ENCODE peak calls at places on chromosomes 6 and 20, in seven cellular contexts. O is neural progenitor cell, P is neuronal stem cell, H is adipocyte, S is astrocyte, I is endothelial cell of umbilical vein, U is mesendoderm. E is an unnamed sample.

GRCh38 chr20:34843421-34843820 is 18.0 kb upstream of the NCOA6 start:
- DNase-seq in O (no peak), P (no peak), H (no peak), S (no peak), I (no peak), U (no peak), E (no peak)

GRCh38 chr6:12420626-12421025 is 130.5 kb downstream of the EDN1 start:
- DNase-seq in O (peak; percentile 82), P (peak; percentile 11), H (peak; percentile 61), S (peak; percentile 79), I (no peak), U (no peak), E (no peak)

GRCh38 chr6:14857501-14857900 is 388.4 kb upstream of the JARID2 start:
- DNase-seq in O (no peak), P (no peak), H (no peak), S (no peak), I (no peak), U (no peak), E (no peak)

GRCh38 chr20:20076297-20077065 is 24.1 kb downstream of the CFAP61 start:
- DNase-seq in O (no peak), P (no peak), H (peak; percentile 36), S (peak; percentile 36), I (no peak), U (no peak), E (no peak)

GRCh38 chr20:61763740-61764400 is 301.8 kb downstream of the TAF4 start:
- DNase-seq in O (no peak), P (no peak), H (no peak), S (no peak), I (no peak), U (no peak), E (no peak)

GRCh38 chr6:139776051-139776450 is 401.6 kb upstream of the CITED2 start:
- DNase-seq in O (peak; percentile 79), P (peak; percentile 40), H (no peak), S (no peak), I (peak; percentile 29), U (peak; percentile 39), E (no peak)

GRCh38 chr6:4664117-4664626 is 112.0 kb upstream of the CDYL start:
- DNase-seq in O (no peak), P (no peak), H (peak; percentile 19), S (peak; percentile 91), I (no peak), U (no peak), E (no peak)

GRCh38 chr20:41142914-41143313 is 5.6 kb downstream of the PLCG1 start:
- DNase-seq in O (no peak), P (no peak), H (no peak), S (no peak), I (no peak), U (no peak), E (no peak)

GRCh38 chr6:42220754-42221153 is 3.1 kb upstream of the MRPS10 start:
- DNase-seq in O (no peak), P (no peak), H (no peak), S (no peak), I (no peak), U (no peak), E (no peak)

GRCh38 chr6:110532401-110532800 is 56.0 kb upstream of the SLC22A16 start:
- DNase-seq in O (no peak), P (no peak), H (no peak), S (no peak), I (no peak), U (no peak), E (no peak)

GRCh38 chr20:14178952-14179351 is 158.5 kb downstream of the FLRT3 start:
- DNase-seq in O (no peak), P (no peak), H (no peak), S (no peak), I (no peak), U (no peak), E (no peak)

GRCh38 chr6:41199427-41200246 is 1.3 kb downstream of the TREML2 start:
- DNase-seq in O (no peak), P (no peak), H (no peak), S (no peak), I (no peak), U (no peak), E (no peak)

GRCh38 chr6:111997863-111998191 is 56.1 kb upstream of the CCN6 start:
- DNase-seq in O (no peak), P (no peak), H (no peak), S (no peak), I (no peak), U (no peak), E (no peak)

GRCh38 chr20:61251529-61252393 is at the start of gene CDH4:
- DNase-seq in O (peak; percentile 84), P (no peak), H (peak; percentile 23), S (no peak), I (no peak), U (peak; percentile 42), E (no peak)

GRCh38 chr6:15473741-15474161 is 189.1 kb downstream of the DTNBP1 start:
- DNase-seq in O (no peak), P (no peak), H (peak; percentile 48), S (peak; percentile 86), I (peak; percentile 62), U (no peak), E (no peak)

GRCh38 chr6:29447670-29448069 is 8.6 kb downstream of the OR10C1 start:
- DNase-seq in O (peak; percentile 54), P (peak; percentile 47), H (peak; percentile 56), S (no peak), I (no peak), U (peak; percentile 89), E (no peak)

GRCh38 chr6:108862479-108863191 is 14.4 kb downstream of the ARMC2 start:
- DNase-seq in O (no peak), P (no peak), H (no peak), S (no peak), I (no peak), U (no peak), E (no peak)

GRCh38 chr6:134379086-134379485 is 61.2 kb upstream of the SGK1 start:
- DNase-seq in O (no peak), P (no peak), H (no peak), S (no peak), I (no peak), U (peak; percentile 82), E (no peak)

GRCh38 chr6:165647041-165647440 is 16.0 kb downstream of the PDE10A start:
- DNase-seq in O (no peak), P (no peak), H (no peak), S (no peak), I (no peak), U (no peak), E (no peak)

GRCh38 chr6:165652766-165653165 is 10.3 kb downstream of the PDE10A start:
- DNase-seq in O (no peak), P (no peak), H (no peak), S (no peak), I (no peak), U (no peak), E (no peak)

GRCh38 chr6:165649152-165649551 is 13.9 kb downstream of the PDE10A start:
- DNase-seq in O (no peak), P (no peak), H (no peak), S (no peak), I (no peak), U (no peak), E (no peak)

GRCh38 chr6:165646484-165646883 is 16.6 kb downstream of the PDE10A start:
- DNase-seq in O (no peak), P (no peak), H (no peak), S (no peak), I (no peak), U (no peak), E (no peak)

DNA sequence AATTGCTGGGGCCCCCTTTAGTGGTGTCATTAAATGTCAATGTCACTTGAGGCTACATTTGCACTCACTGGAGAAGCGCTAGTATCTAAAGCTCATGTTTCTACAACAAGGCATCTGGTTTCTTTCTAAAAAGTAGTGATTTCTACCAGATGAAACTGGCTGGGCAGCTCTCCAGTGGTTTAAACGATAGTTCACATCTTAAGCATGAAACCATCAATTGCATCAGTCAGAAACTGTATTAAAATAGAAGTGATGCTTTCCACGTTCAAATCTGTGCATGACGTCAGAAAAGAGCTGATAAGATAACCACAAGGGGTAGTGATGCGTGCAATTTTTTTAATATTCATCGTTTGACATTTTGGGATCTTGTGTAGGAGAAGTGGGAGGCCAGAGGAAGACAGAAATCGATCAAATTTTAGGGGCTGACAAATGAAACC is 13.3 kb downstream of the PDE10A start:
- DNase-seq in O (no peak), P (no peak), H (peak; percentile 4), S (peak; percentile 11), I (no peak), U (no peak), E (no peak)
- H3K9ac ChIP-seq in O (no peak overlapping the region), P (no peak overlapping the region), H (no peak overlapping the region), S (no peak overlapping the region), I (no peak overlapping the region), U (no peak overlapping the region), E (no peak overlapping the region)

DNA sequence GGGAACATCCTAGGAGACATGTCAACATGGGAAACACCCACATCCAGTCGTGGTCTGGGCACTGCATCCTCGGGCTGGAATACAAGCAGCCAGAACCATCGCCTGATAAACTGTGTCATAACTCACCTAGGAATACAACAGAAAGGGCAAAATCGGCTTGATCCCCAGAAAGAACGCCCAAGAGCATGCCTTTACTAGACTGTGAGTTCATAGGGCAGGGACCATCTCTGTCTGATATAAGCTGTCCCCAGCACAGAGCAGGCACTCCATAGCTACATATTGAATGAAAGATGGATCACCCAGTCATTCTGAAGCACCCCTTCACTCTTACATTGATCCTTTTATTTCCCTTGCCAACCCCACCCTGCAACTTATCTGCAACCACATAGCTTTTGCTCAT is 23.8 kb downstream of the RIPOR2 start:
- DNase-seq in O (no peak), P (no peak), H (no peak), S (no peak), I (no peak), U (no peak), E (no peak)
- H3K9ac ChIP-seq in O (no peak overlapping the region), P (no peak overlapping the region), H (peak overlapping the region; percentile 97), S (no peak overlapping the region), I (no peak overlapping the region), U (no peak overlapping the region), E (no peak overlapping the region)

DNA sequence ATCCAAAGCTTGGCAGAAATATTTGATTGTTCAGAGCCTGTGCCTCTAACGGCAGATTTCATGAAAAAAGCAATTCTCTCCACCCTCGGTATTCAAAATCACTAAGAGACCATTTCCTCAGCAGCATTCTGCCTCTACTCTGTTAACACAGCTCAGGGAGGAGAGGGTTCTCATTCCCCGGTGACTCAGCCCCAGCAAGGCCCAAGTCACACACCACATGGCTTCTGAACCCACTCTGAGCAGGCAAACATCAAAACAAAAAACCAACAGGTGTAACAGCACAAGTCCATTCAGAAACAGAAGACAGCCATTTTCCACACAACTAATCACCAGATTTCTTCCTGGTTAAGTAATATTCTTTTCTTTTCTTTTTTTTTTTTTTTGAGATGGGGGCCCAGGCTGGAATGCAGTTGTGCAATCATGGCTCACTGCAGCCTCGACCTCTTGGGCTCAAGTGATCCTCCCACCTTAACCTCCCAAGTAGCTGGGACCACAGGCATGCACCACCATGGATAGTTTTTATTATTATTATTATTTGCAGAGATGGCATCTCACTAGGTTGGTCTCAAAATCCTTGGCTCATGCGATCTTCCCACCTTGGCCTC is 55.4 kb downstream of the GFOD1 start:
- DNase-seq in O (no peak), P (no peak), H (no peak), S (peak; percentile 50), I (peak; percentile 69), U (peak; percentile 64), E (no peak)
- H3K9ac ChIP-seq in O (no peak overlapping the region), P (no peak overlapping the region), H (no peak overlapping the region), S (no peak overlapping the region), I (no peak overlapping the region), U (no peak overlapping the region), E (no peak overlapping the region)

DNA sequence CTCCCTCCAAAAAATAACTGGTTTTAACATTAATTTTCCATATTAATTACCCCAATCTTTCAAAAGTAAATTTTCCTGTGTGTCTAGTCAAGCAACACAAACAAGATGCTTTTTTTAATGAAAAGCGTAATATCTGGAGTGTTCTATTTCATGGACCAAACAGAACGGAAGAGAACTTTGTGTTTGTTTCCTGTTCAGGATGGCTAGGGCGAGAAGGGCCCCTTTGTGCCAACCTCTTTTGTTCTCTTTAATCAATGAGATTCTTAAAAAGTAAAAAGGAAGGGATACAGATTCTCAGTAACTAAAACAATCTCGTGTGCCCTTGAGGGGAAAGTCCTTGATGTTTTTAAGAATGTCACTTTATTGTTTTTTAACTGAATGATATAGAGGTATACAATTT is 55.7 kb downstream of the GNAS start:
- DNase-seq in O (no peak), P (no peak), H (no peak), S (no peak), I (peak; percentile 61), U (no peak), E (no peak)
- H3K9ac ChIP-seq in O (no peak overlapping the region), P (no peak overlapping the region), H (peak overlapping the region; percentile 80), S (peak overlapping the region; percentile 78), I (peak overlapping the region; percentile 75), U (no peak overlapping the region), E (no peak overlapping the region)